ENCODE peak calls at places on chromosomes 11 and 22, in ten cellular contexts. R is GM20000; H is CD4-positive, alpha-beta T cell; F is CD8-positive, alpha-beta memory T cell; J is glomerular endothelial cell; P is non-pigmented ciliary epithelial cell; M is GM19239; Z is NCI-H1417; G is NCI-H524; X is IMR-90. A is an unnamed sample.

GRCh38 chr11:18064450-18065048 is 18.5 kb upstream of the TPH1 start:
- DNase-seq in X (no peak), M (no peak), J (no peak), R (no peak), P (no peak), Z (peak; percentile 62), F (no peak), G (no peak), H (no peak), A (no peak)

GRCh38 chr11:8773916-8774537 is 91.4 kb downstream of the RPL27A start:
- DNase-seq in F (no peak), M (no peak), H (no peak), P (no peak), Z (no peak), X (no peak), G (no peak), R (peak; percentile 31), J (no peak), A (no peak)

GRCh38 chr11:74683279-74683871 is 47.9 kb downstream of the CHRDL2 start:
- DNase-seq in H (no peak), Z (no peak), R (peak; percentile 47), X (no peak), P (no peak), G (no peak), J (no peak), F (no peak), M (no peak), A (peak; percentile 87)

GRCh38 chr11:119891392-119891791 is 162.4 kb upstream of the NECTIN1 start:
- DNase-seq in H (no peak), P (no peak), Z (no peak), G (no peak), X (no peak), M (no peak), J (no peak), F (no peak), R (no peak), A (peak; percentile 81)

GRCh38 chr11:1931326-1931725 is 11.8 kb downstream of the TNNT3 start:
- DNase-seq in X (peak; percentile 24), G (no peak), P (no peak), M (no peak), F (no peak), R (peak; percentile 21), Z (no peak), J (no peak), H (no peak), A (no peak)

GRCh38 chr11:34296412-34296811 is 61.4 kb downstream of the ABTB2 start:
- DNase-seq in Z (no peak), M (no peak), X (no peak), F (no peak), G (no peak), R (no peak), J (no peak), H (no peak), P (no peak), A (no peak)

GRCh38 chr11:26992031-26992541 is 1.8 kb upstream of the FIBIN start:
- DNase-seq in F (no peak), R (no peak), H (no peak), G (no peak), M (no peak), P (peak; percentile 78), Z (no peak), X (peak; percentile 93), J (no peak), A (no peak)

GRCh38 chr11:94934836-94935235 is 38.5 kb downstream of the CWC15 start:
- DNase-seq in G (no peak), F (peak; percentile 33), R (no peak), Z (no peak), H (no peak), X (no peak), J (no peak), P (no peak), M (no peak), A (no peak)

GRCh38 chr22:20782601-20783299 is 8.8 kb downstream of the SERPIND1 start:
- DNase-seq in G (no peak), Z (no peak), P (no peak), R (no peak), X (no peak), J (no peak), F (no peak), H (no peak), M (no peak), A (no peak)

GRCh38 chr22:41845380-41846267 is 12.7 kb downstream of the SREBF2 start:
- DNase-seq in F (no peak), G (no peak), P (no peak), X (no peak), H (no peak), M (no peak), Z (no peak), J (no peak), R (no peak), A (no peak)

GRCh38 chr11:31799794-31800397 is 11.2 kb downstream of the PAX6 start:
- DNase-seq in R (no peak), F (no peak), J (no peak), X (no peak), G (no peak), M (no peak), P (no peak), Z (no peak), H (no peak), A (no peak)

GRCh38 chr22:36901411-36902142 is 11.9 kb upstream of the CSF2RB start:
- DNase-seq in X (no peak), J (no peak), F (no peak), Z (no peak), M (peak; percentile 58), G (no peak), R (peak; percentile 80), P (no peak), H (no peak), A (no peak)

GRCh38 chr22:42324566-42324965 is 54.1 kb upstream of the TCF20 start:
- DNase-seq in X (no peak), J (no peak), M (no peak), Z (no peak), H (no peak), R (no peak), P (no peak), F (no peak), G (no peak), A (no peak)

GRCh38 chr22:39316440-39317083 is 2.9 kb downstream of the RPL3 start:
- DNase-seq in R (peak; percentile 65), Z (peak; percentile 7), F (peak; percentile 72), M (peak; percentile 49), J (no peak), P (peak; percentile 78), X (peak; percentile 95), G (peak; percentile 29), H (peak; percentile 71), A (peak; percentile 90)

GRCh38 chr22:32776800-32777199 is 24.7 kb upstream of the TIMP3 start:
- DNase-seq in X (no peak), P (no peak), F (no peak), H (no peak), Z (no peak), G (no peak), J (no peak), M (no peak), R (no peak), A (no peak)

GRCh38 chr22:37267661-37268413 is 14.5 kb upstream of the CYTH4 start:
- DNase-seq in H (no peak), Z (no peak), X (peak; percentile 38), P (no peak), F (no peak), J (no peak), M (no peak), R (no peak), G (no peak), A (no peak)